ENCODE peak calls at places on chromosomes 11 and 22, in five cellular contexts. M is left cardiac atrium, I is NCI-H1930, A is AG08395, Z is DMS153. D is an unnamed sample.

GRCh38 chr22:36853407-36854099 is 7.3 kb upstream of the NCF4 start:
- DNase-seq in M (peak), I (peak), A (peak), Z (peak), D (peak)

GRCh38 chr22:30287626-30288413 is 1.5 kb downstream of the CASTOR1 start:
- DNase-seq in M (peak), I (peak), A (peak), Z (peak), D (peak)

GRCh38 chr22:25200967-25201366 is 1.3 kb downstream of the CRYBB3 start:
- DNase-seq in M (no peak), I (no peak), A (no peak), Z (no peak), D (no peak)

GRCh38 chr11:65112551-65113360 is 1.1 kb downstream of the TM7SF2 start:
- DNase-seq in M (no peak), I (peak), A (peak), Z (peak), D (peak)

GRCh38 chr11:130209128-130209932 is 49.7 kb downstream of the ST14 start:
- DNase-seq in M (no peak), I (no peak), A (no peak), Z (no peak), D (no peak)

GRCh38 chr11:7846003-7846402 is 49.3 kb upstream of the OR5P2 start:
- DNase-seq in M (no peak), I (no peak), A (no peak), Z (no peak), D (no peak)

GRCh38 chr11:64121637-64122410 is 44.1 kb downstream of the MACROD1 start:
- DNase-seq in M (no peak), I (no peak), A (peak), Z (no peak), D (no peak)

GRCh38 chr11:61108847-61109585 is 6.7 kb downstream of the CD5 start:
- DNase-seq in M (no peak), I (no peak), A (no peak), Z (no peak), D (no peak)

GRCh38 chr11:834371-835316 is 1.9 kb downstream of the CD151 start:
- DNase-seq in M (peak), I (no peak), A (peak), Z (no peak), D (no peak)

GRCh38 chr11:20131744-20132666 is 28.3 kb downstream of the DBX1 start:
- DNase-seq in M (peak), I (no peak), A (peak), Z (peak), D (peak)

GRCh38 chr11:100791103-100791502 is 104.0 kb downstream of the ARHGAP42 start:
- DNase-seq in M (no peak), I (no peak), A (no peak), Z (no peak), D (no peak)

GRCh38 chr11:35112846-35113105 is 26.2 kb upstream of the CD44 start:
- DNase-seq in M (no peak), I (no peak), A (no peak), Z (no peak), D (no peak)

GRCh38 chr11:28836285-28837081 is 728.3 kb downstream of the METTL15 start:
- DNase-seq in M (no peak), I (no peak), A (peak), Z (no peak), D (no peak)

GRCh38 chr11:13942908-13943505 is 19.5 kb upstream of the SPON1 start:
- DNase-seq in M (no peak), I (no peak), A (peak), Z (no peak), D (no peak)

GRCh38 chr11:17479284-17480214 is 2.9 kb upstream of the ABCC8 start:
- DNase-seq in M (peak), I (no peak), A (peak), Z (peak), D (no peak)

GRCh38 chr11:86575208-86575855 is 97.1 kb downstream of the ME3 start:
- DNase-seq in M (no peak), I (no peak), A (no peak), Z (no peak), D (no peak)